ENCODE peak calls at places on chromosomes 3 and 15, in five cellular contexts. F is cerebellum, T is GM12892, A is mesothelial cell of epicardium, K is astrocyte. W is an unnamed sample.

GRCh38 chr3:188214442-188214841 is 60.5 kb downstream of the LPP start:
- DNase-seq in F (no peak), T (no peak), A (no peak), K (no peak), W (no peak)

GRCh38 chr15:101813803-101814534 is 2.0 kb downstream of the OR4F15 start:
- DNase-seq in F (no peak), T (no peak), A (no peak), K (peak), W (no peak)

GRCh38 chr15:43514241-43515057 is 3.0 kb upstream of the MAP1A start:
- DNase-seq in F (no peak), T (no peak), A (no peak), K (peak), W (peak)

GRCh38 chr15:68258684-68259083 is 18.9 kb upstream of the FEM1B start:
- DNase-seq in F (no peak), T (no peak), A (no peak), K (no peak), W (no peak)

GRCh38 chr3:155035553-155035952 is 44.6 kb upstream of the MME start:
- DNase-seq in F (no peak), T (no peak), A (no peak), K (no peak), W (peak)

GRCh38 chr3:53815651-53816050 is 30.6 kb downstream of the CHDH start:
- DNase-seq in F (no peak), T (no peak), A (no peak), K (no peak), W (no peak)

GRCh38 chr15:70100495-70101331 is 3.0 kb upstream of the TLE3 start:
- DNase-seq in F (no peak), T (no peak), A (peak), K (peak), W (peak)

GRCh38 chr3:89845053-89845452 is 737.6 kb downstream of the EPHA3 start:
- DNase-seq in F (no peak), T (no peak), A (no peak), K (no peak), W (no peak)

GRCh38 chr3:132660745-132661067 is 577 bp downstream of the UBA5 start:
- DNase-seq in F (no peak), T (no peak), A (no peak), K (peak), W (no peak)

GRCh38 chr3:126460386-126460785 is 15.3 kb downstream of the ZXDC start:
- DNase-seq in F (no peak), T (no peak), A (no peak), K (no peak), W (no peak)

GRCh38 chr15:69433831-69434230 is 18.8 kb upstream of the RPLP1 start:
- DNase-seq in F (no peak), T (no peak), A (no peak), K (no peak), W (no peak)

GRCh38 chr15:30992073-30992363 is 590 bp upstream of the MTMR10 start:
- DNase-seq in F (no peak), T (no peak), A (no peak), K (no peak), W (peak)

GRCh38 chr3:131688370-131688769 is 185.6 kb upstream of the MRPL3 start:
- DNase-seq in F (no peak), T (no peak), A (no peak), K (peak), W (no peak)

GRCh38 chr15:40554164-40554530 is 10.7 kb downstream of the CCDC32 start:
- DNase-seq in F (no peak), T (no peak), A (no peak), K (no peak), W (no peak)

GRCh38 chr3:113223831-113224240 is 12.5 kb downstream of the BOC start:
- DNase-seq in F (no peak), T (peak), A (no peak), K (no peak), W (no peak)

GRCh38 chr3:135240426-135240825 is 445.4 kb downstream of the EPHB1 start:
- DNase-seq in F (no peak), T (no peak), A (no peak), K (no peak), W (no peak)

GRCh38 chr3:151169700-151170224 is 33.3 kb downstream of the GPR171 start:
- DNase-seq in F (no peak), T (no peak), A (no peak), K (peak), W (no peak)

GRCh38 chr3:52608337-52608736 is 71.9 kb downstream of the UQCC5 start:
- DNase-seq in F (no peak), T (no peak), A (no peak), K (no peak), W (no peak)

GRCh38 chr3:170506556-170506955 is 79.3 kb downstream of the SLC7A14 start:
- DNase-seq in F (no peak), T (no peak), A (no peak), K (no peak), W (no peak)

GRCh38 chr15:43204016-43204901 is 16.6 kb downstream of the EPB42 start:
- DNase-seq in F (no peak), T (no peak), A (no peak), K (peak), W (no peak)

GRCh38 chr3:60282840-60283239 is 968.4 kb downstream of the FHIT start:
- DNase-seq in F (peak), T (no peak), A (no peak), K (no peak), W (peak)

GRCh38 chr3:171838218-171838720 is 4.9 kb upstream of the TMEM212 start:
- DNase-seq in F (no peak), T (no peak), A (no peak), K (peak), W (no peak)

GRCh38 chr15:80241508-80241907 is 10.5 kb downstream of the CTXND1 start:
- DNase-seq in F (no peak), T (no peak), A (no peak), K (no peak), W (no peak)

GRCh38 chr3:146928421-146929059 is 323.4 kb upstream of the PLSCR5 start:
- DNase-seq in F (peak), T (no peak), A (no peak), K (no peak), W (peak)

GRCh38 chr3:126982522-126983175 is at the start of gene PLXNA1:
- DNase-seq in F (peak), T (peak), A (peak), K (peak), W (peak)

GRCh38 chr3:72976182-72976825 is 20.3 kb upstream of the PPP4R2 start:
- DNase-seq in F (no peak), T (no peak), A (no peak), K (no peak), W (no peak)

GRCh38 chr3:123755508-123755907 is 128.6 kb downstream of the MYLK start:
- DNase-seq in F (no peak), T (no peak), A (no peak), K (no peak), W (no peak)

GRCh38 chr15:31268108-31268501 is 58.5 kb upstream of the KLF13 start:
- DNase-seq in F (no peak), T (no peak), A (no peak), K (no peak), W (no peak)

GRCh38 chr3:183799471-183799870 is 25.9 kb downstream of the MAP6D1 start:
- DNase-seq in F (no peak), T (no peak), A (no peak), K (no peak), W (no peak)

GRCh38 chr15:99433026-99433756 is 132.6 kb upstream of the MEF2A start:
- DNase-seq in F (no peak), T (peak), A (no peak), K (no peak), W (no peak)

GRCh38 chr15:26967719-26968269 is 3.2 kb upstream of the GABRG3 start:
- DNase-seq in F (no peak), T (no peak), A (no peak), K (peak), W (no peak)

GRCh38 chr15:56076651-56077050 is 83.2 kb upstream of the NEDD4 start:
- DNase-seq in F (peak), T (no peak), A (no peak), K (no peak), W (peak)

GRCh38 chr15:88113909-88114308 is 142.6 kb downstream of the NTRK3 start:
- DNase-seq in F (no peak), T (no peak), A (no peak), K (peak), W (no peak)

W was measured in cerebellar cortex.